ENCODE peak calls at places on chromosomes 4 and X, in four cellular contexts. One of them, this sample, is unnamed.

GRCh38 chrX:94058728-94059382 is 384.8 kb downstream of the FAM133A start:
- DNase-seq in mucosa of descending colon: no peak
- DNase-seq in ACHN: peak; percentile 20
- DNase-seq in SJSA1: no peak
- DNase-seq in this sample: no peak

GRCh38 chr4:26061248-26061986 is 147.4 kb downstream of the SMIM20 start:
- DNase-seq in mucosa of descending colon: no peak
- DNase-seq in ACHN: peak; percentile 39
- DNase-seq in SJSA1: no peak
- DNase-seq in this sample: peak; percentile 63

GRCh38 chr4:186557486-186557885 is 2.1 kb upstream of the MTNR1A start:
- DNase-seq in mucosa of descending colon: no peak
- DNase-seq in ACHN: peak; percentile 47
- DNase-seq in SJSA1: peak; percentile 69
- DNase-seq in this sample: no peak

GRCh38 chr4:70183168-70183939 is 12.2 kb upstream of the ODAM start:
- DNase-seq in mucosa of descending colon: no peak
- DNase-seq in ACHN: peak; percentile 49
- DNase-seq in SJSA1: no peak
- DNase-seq in this sample: peak; percentile 65

GRCh38 chrX:146241902-146242301 is 424.3 kb downstream of the SLITRK2 start:
- DNase-seq in mucosa of descending colon: no peak
- DNase-seq in ACHN: no peak
- DNase-seq in SJSA1: no peak
- DNase-seq in this sample: no peak

GRCh38 chr4:173289351-173289725 is 44.8 kb downstream of the HMGB2 start:
- DNase-seq in mucosa of descending colon: no peak
- DNase-seq in ACHN: no peak
- DNase-seq in SJSA1: no peak
- DNase-seq in this sample: no peak

GRCh38 chr4:94561249-94562024 is 109.7 kb downstream of the PDLIM5 start:
- DNase-seq in mucosa of descending colon: no peak
- DNase-seq in ACHN: no peak
- DNase-seq in SJSA1: no peak
- DNase-seq in this sample: no peak

GRCh38 chr4:3711183-3712111 is 54.7 kb upstream of the ADRA2C start:
- DNase-seq in mucosa of descending colon: peak; percentile 26
- DNase-seq in ACHN: no peak
- DNase-seq in SJSA1: no peak
- DNase-seq in this sample: no peak

GRCh38 chrX:106168107-106168506 is at the start of gene PWWP3B:
- DNase-seq in mucosa of descending colon: no peak
- DNase-seq in ACHN: peak; percentile 0
- DNase-seq in SJSA1: no peak
- DNase-seq in this sample: peak; percentile 38

GRCh38 chr4:6245246-6246169 is 24.1 kb upstream of the WFS1 start:
- DNase-seq in mucosa of descending colon: peak; percentile 37
- DNase-seq in ACHN: no peak
- DNase-seq in SJSA1: no peak
- DNase-seq in this sample: no peak

GRCh38 chr4:113758361-113758760 is 3.2 kb downstream of the CAMK2D start:
- DNase-seq in mucosa of descending colon: no peak
- DNase-seq in ACHN: peak; percentile 9
- DNase-seq in SJSA1: no peak
- DNase-seq in this sample: no peak

GRCh38 chr4:10006604-10007435 is 14.5 kb downstream of the SLC2A9 start:
- DNase-seq in mucosa of descending colon: peak; percentile 79
- DNase-seq in ACHN: peak; percentile 61
- DNase-seq in SJSA1: no peak
- DNase-seq in this sample: peak; percentile 77

GRCh38 chr4:74230902-74231499 is 73.1 kb downstream of the MTHFD2L start:
- DNase-seq in mucosa of descending colon: no peak
- DNase-seq in ACHN: peak; percentile 80
- DNase-seq in SJSA1: peak; percentile 57
- DNase-seq in this sample: no peak

GRCh38 chrX:119996600-119997524 is 53.3 kb upstream of the NKAP start:
- DNase-seq in mucosa of descending colon: no peak
- DNase-seq in ACHN: no peak
- DNase-seq in SJSA1: no peak
- DNase-seq in this sample: no peak

GRCh38 chr4:114076865-114077264 is 97.4 kb upstream of the ARSJ start:
- DNase-seq in mucosa of descending colon: no peak
- DNase-seq in ACHN: no peak
- DNase-seq in SJSA1: no peak
- DNase-seq in this sample: no peak

GRCh38 chrX:47579537-47579936 is 2.7 kb upstream of the TIMP1 start:
- DNase-seq in mucosa of descending colon: no peak
- DNase-seq in ACHN: no peak
- DNase-seq in SJSA1: peak; percentile 62
- DNase-seq in this sample: no peak

GRCh38 chr4:161256716-161257115 is 907.1 kb downstream of the FSTL5 start:
- DNase-seq in mucosa of descending colon: no peak
- DNase-seq in ACHN: peak; percentile 13
- DNase-seq in SJSA1: no peak
- DNase-seq in this sample: peak; percentile 7

GRCh38 chrX:136597954-136598353 is 50.0 kb upstream of the CD40LG start:
- DNase-seq in mucosa of descending colon: no peak
- DNase-seq in ACHN: no peak
- DNase-seq in SJSA1: no peak
- DNase-seq in this sample: no peak

GRCh38 chr4:140943887-140944515 is 187.8 kb upstream of the TBC1D9 start:
- DNase-seq in mucosa of descending colon: no peak
- DNase-seq in ACHN: no peak
- DNase-seq in SJSA1: no peak
- DNase-seq in this sample: no peak

GRCh38 chr4:109091754-109092409 is 210.6 kb downstream of the COL25A1 start:
- DNase-seq in mucosa of descending colon: no peak
- DNase-seq in ACHN: no peak
- DNase-seq in SJSA1: no peak
- DNase-seq in this sample: no peak

GRCh38 chr4:78954048-78954666 is 14.9 kb upstream of the PAQR3 start:
- DNase-seq in mucosa of descending colon: no peak
- DNase-seq in ACHN: peak; percentile 18
- DNase-seq in SJSA1: no peak
- DNase-seq in this sample: peak; percentile 23

GRCh38 chr4:186204103-186204559 is 12.8 kb downstream of the CYP4V2 start:
- DNase-seq in mucosa of descending colon: no peak
- DNase-seq in ACHN: no peak
- DNase-seq in SJSA1: no peak
- DNase-seq in this sample: peak; percentile 81

GRCh38 chr4:183412836-183413561 is 31.4 kb upstream of the CDKN2AIP start:
- DNase-seq in mucosa of descending colon: no peak
- DNase-seq in ACHN: no peak
- DNase-seq in SJSA1: no peak
- DNase-seq in this sample: no peak

GRCh38 chr4:7782783-7783182 is 156.9 kb downstream of the AFAP1 start:
- DNase-seq in mucosa of descending colon: no peak
- DNase-seq in ACHN: no peak
- DNase-seq in SJSA1: no peak
- DNase-seq in this sample: no peak

GRCh38 chr4:17115546-17115945 is 217.1 kb upstream of the LDB2 start:
- DNase-seq in mucosa of descending colon: no peak
- DNase-seq in ACHN: no peak
- DNase-seq in SJSA1: peak; percentile 28
- DNase-seq in this sample: no peak

GRCh38 chr4:53986062-53986461 is 78.3 kb downstream of the CHIC2 start:
- DNase-seq in mucosa of descending colon: no peak
- DNase-seq in ACHN: no peak
- DNase-seq in SJSA1: no peak
- DNase-seq in this sample: no peak

GRCh38 chrX:40175416-40176255 is 77.9 kb upstream of the BCOR start:
- DNase-seq in mucosa of descending colon: peak; percentile 92
- DNase-seq in ACHN: peak; percentile 34
- DNase-seq in SJSA1: peak; percentile 75
- DNase-seq in this sample: no peak

GRCh38 chr4:65798498-65799127 is 128.3 kb upstream of the EPHA5 start:
- DNase-seq in mucosa of descending colon: no peak
- DNase-seq in ACHN: no peak
- DNase-seq in SJSA1: no peak
- DNase-seq in this sample: no peak

GRCh38 chr4:184732126-184732525 is 1.8 kb downstream of the CENPU start:
- DNase-seq in mucosa of descending colon: no peak
- DNase-seq in ACHN: no peak
- DNase-seq in SJSA1: no peak
- DNase-seq in this sample: no peak

GRCh38 chr4:52824603-52825310 is 37.4 kb upstream of the RASL11B start:
- DNase-seq in mucosa of descending colon: no peak
- DNase-seq in ACHN: no peak
- DNase-seq in SJSA1: no peak
- DNase-seq in this sample: no peak

GRCh38 chr4:150078041-150078995 is at the start of gene DCLK2:
- DNase-seq in mucosa of descending colon: peak; percentile 76
- DNase-seq in ACHN: peak; percentile 75
- DNase-seq in SJSA1: peak; percentile 79
- DNase-seq in this sample: peak; percentile 21

GRCh38 chr4:106011387-106011786 is 116.1 kb downstream of the NPNT start:
- DNase-seq in mucosa of descending colon: no peak
- DNase-seq in ACHN: no peak
- DNase-seq in SJSA1: no peak
- DNase-seq in this sample: no peak

GRCh38 chr4:22237155-22237751 is 278.6 kb downstream of the ADGRA3 start:
- DNase-seq in mucosa of descending colon: peak; percentile 86
- DNase-seq in ACHN: peak; percentile 63
- DNase-seq in SJSA1: no peak
- DNase-seq in this sample: peak; percentile 29

This sample was measured in HCT116.